ENCODE peak calls at places on chromosomes 4 and X, in five cellular contexts. A, H, L, N and B are unnamed samples.

GRCh38 chrX:29295987-29296680 is 708.9 kb downstream of the IL1RAPL1 start:
- DNase-seq in N (peak; percentile 1), A (no peak), L (peak; percentile 2), H (no peak), B (peak; percentile 40)

GRCh38 chrX:100194073-100194775 is 215.8 kb downstream of the PCDH19 start:
- DNase-seq in N (no peak), A (no peak), H (no peak), L (no peak), B (no peak)

GRCh38 chr4:119825696-119826095 is 197.1 kb upstream of the PDE5A start:
- DNase-seq in H (no peak), N (no peak), A (no peak), L (no peak), B (no peak)

GRCh38 chrX:111348363-111348927 is 63.5 kb downstream of the DCX start:
- DNase-seq in N (no peak), L (no peak), H (no peak), A (no peak), B (no peak)

GRCh38 chr4:97110506-97110905 is 1032.8 kb downstream of the STPG2 start:
- DNase-seq in A (no peak), N (no peak), H (no peak), L (no peak), B (no peak)

GRCh38 chr4:75995727-75996126 is 5.0 kb upstream of the SDAD1 start:
- DNase-seq in A (no peak), L (peak; percentile 60), H (no peak), N (peak; percentile 60), B (peak; percentile 77)

GRCh38 chr4:140300271-140300970 is 73.0 kb upstream of the SCOC start:
- DNase-seq in A (no peak), H (no peak), N (peak; percentile 69), L (peak; percentile 77), B (peak; percentile 57)

GRCh38 chrX:3659761-3660160 is 53.7 kb downstream of the PRKX start:
- DNase-seq in A (no peak), N (peak; percentile 22), H (no peak), L (peak; percentile 18), B (no peak)

GRCh38 chrX:130637591-130637990 is 235.8 kb downstream of the RBMX2 start:
- DNase-seq in A (no peak), H (no peak), L (peak; percentile 71), N (peak; percentile 40), B (no peak)

GRCh38 chrX:84415155-84415554 is 87.1 kb downstream of the HDX start:
- DNase-seq in A (no peak), N (no peak), L (no peak), H (no peak), B (no peak)

GRCh38 chrX:10677490-10677889 is 57.1 kb upstream of the MID1 start:
- DNase-seq in N (no peak), A (no peak), H (no peak), L (peak; percentile 62), B (no peak)

GRCh38 chr4:40395166-40395900 is 60.2 kb downstream of the CHRNA9 start:
- DNase-seq in N (no peak), L (no peak), H (no peak), A (no peak), B (no peak)

GRCh38 chr4:38529189-38530115 is 134.5 kb upstream of the KLF3 start:
- DNase-seq in H (peak; percentile 63), L (no peak), N (no peak), A (no peak), B (peak; percentile 61)

GRCh38 chrX:153966841-153967535 is 4.6 kb downstream of the HCFC1 start:
- DNase-seq in H (no peak), L (no peak), N (no peak), A (no peak), B (no peak)

GRCh38 chr4:8513931-8514330 is 66.3 kb upstream of the GPR78 start:
- DNase-seq in H (no peak), L (no peak), A (no peak), N (no peak), B (no peak)

GRCh38 chr4:769511-769910 is 56.4 kb downstream of the CPLX1 start:
- DNase-seq in H (no peak), L (no peak), N (no peak), A (no peak), B (no peak)

GRCh38 chr4:3291411-3291968 is 1.3 kb upstream of the RGS12 start:
- DNase-seq in A (no peak), H (peak; percentile 81), N (no peak), L (no peak), B (no peak)